ENCODE peak calls at places on chromosomes 11 and 22, in five cellular contexts. B, U, I, J and Y are unnamed samples.

GRCh38 chr22:40346178-40347064 is at the start of gene ADSL:
- DNase-seq in J (peak), U (peak), B (peak), I (peak), Y (peak)

GRCh38 chr11:9144828-9145227 is 53.4 kb upstream of the SCUBE2 start:
- DNase-seq in I (no peak), J (no peak), U (peak), B (no peak), Y (peak)

GRCh38 chr22:26502688-26503561 is 9.3 kb downstream of the TFIP11 start:
- DNase-seq in I (no peak), U (peak), B (peak), J (peak), Y (peak)

GRCh38 chr11:58788355-58789023 is 56.0 kb downstream of the GLYATL2 start:
- DNase-seq in U (peak), J (peak), B (peak), I (no peak), Y (peak)

GRCh38 chr11:80632156-80632555 is 1191.3 kb upstream of the TENM4 start:
- DNase-seq in U (no peak), I (no peak), B (no peak), J (no peak), Y (no peak)

GRCh38 chr11:116829525-116830183 is at the start of gene APOC3:
- DNase-seq in U (peak), B (no peak), I (no peak), J (no peak), Y (no peak)

GRCh38 chr11:126452718-126453117 is 97.2 kb downstream of the ST3GAL4 start:
- DNase-seq in I (no peak), B (no peak), J (no peak), U (no peak), Y (no peak)

GRCh38 chr11:5204787-5205186 is 4.3 kb upstream of the OR51V1 start:
- DNase-seq in U (peak), B (no peak), J (no peak), I (no peak), Y (peak)

GRCh38 chr11:66240781-66241136 is 27.7 kb upstream of the RAB1B start:
- DNase-seq in J (no peak), I (no peak), B (no peak), U (no peak), Y (no peak)

GRCh38 chr11:74773481-74773880 is 24.8 kb downstream of the RNF169 start:
- DNase-seq in U (peak), I (no peak), J (no peak), B (no peak), Y (no peak)

GRCh38 chr11:28117712-28118111 is 9.5 kb downstream of the METTL15 start:
- DNase-seq in U (no peak), I (no peak), J (no peak), B (no peak), Y (no peak)

GRCh38 chr11:75429902-75430691 is 2.9 kb downstream of the KLHL35 start:
- DNase-seq in B (peak), I (peak), U (peak), J (peak), Y (peak)

GRCh38 chr11:65437436-65438227 is 15.0 kb downstream of the NEAT1 start:
- DNase-seq in B (peak), I (peak), J (no peak), U (peak), Y (no peak)

GRCh38 chr11:16881074-16881709 is 133.0 kb downstream of the PLEKHA7 start:
- DNase-seq in B (peak), U (peak), J (no peak), I (no peak), Y (no peak)

GRCh38 chr11:123536690-123537437 is 106.8 kb downstream of the GRAMD1B start:
- DNase-seq in I (no peak), J (no peak), U (no peak), B (peak), Y (no peak)

GRCh38 chr11:71562120-71562519 is 3.2 kb upstream of the KRTAP5-10 start:
- DNase-seq in U (no peak), B (no peak), I (no peak), J (no peak), Y (no peak)

GRCh38 chr11:80899381-80899780 is 1458.6 kb upstream of the TENM4 start:
- DNase-seq in U (no peak), J (no peak), I (no peak), B (no peak), Y (no peak)

GRCh38 chr11:29093416-29093815 is 923.4 kb downstream of the KCNA4 start:
- DNase-seq in U (peak), J (no peak), B (no peak), I (no peak), Y (no peak)

GRCh38 chr11:64225608-64226506 is at the start of the genes NUDT22 and TRPT1:
- DNase-seq in I (peak), B (peak), J (peak), U (peak), Y (peak)
- TF ChIP-seq POLR2A in I (peak), B (peak), J (peak), U (peak), Y (peak)

GRCh38 chr11:2699531-2700414 is at the start of gene KCNQ1OT1:
- DNase-seq in B (peak), J (peak), U (peak), I (peak), Y (peak)
- TF ChIP-seq POLR2A in B (peak), J (peak), U (peak), I (peak), Y (peak)

GRCh38 chr22:18077087-18077638 is 627 bp upstream of the PEX26 start:
- DNase-seq in I (no peak), U (no peak), B (no peak), J (no peak), Y (no peak)

GRCh38 chr22:18076060-18076497 is 1.7 kb upstream of the PEX26 start:
- DNase-seq in U (peak), J (no peak), I (no peak), B (peak), Y (peak)

GRCh38 chr22:18078329-18079041 is 695 bp downstream of the PEX26 start:
- DNase-seq in B (peak), U (peak), I (no peak), J (no peak), Y (peak)

GRCh38 chr22:18079706-18080230 is 2.0 kb downstream of the PEX26 start:
- DNase-seq in I (no peak), B (no peak), J (no peak), U (no peak), Y (no peak)

DNA sequence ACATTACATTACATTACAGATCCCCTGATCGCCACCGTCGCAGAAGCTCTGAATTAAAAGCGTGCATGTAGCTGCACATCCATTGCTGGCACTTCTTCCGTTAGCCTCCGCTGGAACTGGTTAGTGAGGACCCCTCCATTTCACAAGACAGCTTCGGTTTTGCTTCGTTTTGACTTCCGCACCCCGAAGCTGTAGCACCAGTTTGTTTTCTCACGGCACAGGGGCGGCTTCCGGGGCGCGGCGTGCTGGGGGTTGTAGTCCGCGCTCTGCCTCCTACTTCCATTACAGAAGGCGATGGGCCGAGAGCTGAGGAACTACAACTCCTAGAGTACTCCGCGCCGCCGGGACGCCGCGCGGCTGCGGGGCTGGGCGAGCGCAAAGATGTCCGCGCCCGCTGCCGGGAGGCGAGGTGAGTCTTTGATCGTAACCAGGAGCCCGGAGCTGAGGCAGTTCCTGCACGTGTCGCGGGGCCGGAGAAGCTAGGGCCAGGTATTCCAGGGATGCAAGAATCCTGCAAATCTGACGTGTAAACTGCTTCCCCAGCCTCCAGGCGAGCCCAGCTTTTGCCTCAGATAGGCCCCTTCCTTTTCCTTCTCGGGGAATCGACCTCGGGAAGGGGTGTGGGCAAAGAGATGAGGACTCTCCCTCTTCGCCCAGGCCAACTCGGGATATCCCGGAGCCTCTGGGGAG is at the start of gene PEX26:
- DNase-seq in U (peak), B (peak), J (peak), I (peak), Y (peak)
- TF ChIP-seq POLR2A in U (no peak), B (peak), J (peak), I (no peak), Y (peak)

DNA sequence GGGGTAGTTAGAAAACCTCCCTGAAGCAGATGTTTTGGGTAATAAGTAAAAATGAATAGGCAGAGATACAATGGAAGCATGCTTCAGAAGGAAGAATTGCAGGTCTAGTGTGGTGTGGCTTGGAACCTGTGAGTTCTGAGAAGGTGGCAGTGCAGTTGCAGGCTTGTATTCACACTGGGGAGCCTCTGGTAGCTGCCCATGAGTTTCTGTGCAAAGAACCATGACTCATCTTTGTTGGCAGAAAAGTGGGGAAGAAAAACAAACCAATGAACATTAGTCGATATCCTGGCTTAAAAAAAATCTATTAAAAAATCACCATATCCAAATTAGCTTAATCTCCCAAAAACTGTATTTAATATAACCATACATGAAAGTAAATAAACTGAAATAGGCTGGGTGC is 232.6 kb downstream of the FAT3 start:
- DNase-seq in I (no peak), U (peak), B (no peak), J (no peak), Y (no peak)
- TF ChIP-seq POLR2A in I (no peak), U (no peak), B (no peak), J (no peak), Y (no peak)

GRCh38 chr11:69193151-69193550 is 37.4 kb downstream of the SMIM38 start:
- DNase-seq in U (no peak), B (no peak), J (no peak), I (no peak), Y (no peak)
- TF ChIP-seq POLR2A in U (no peak), B (no peak), J (no peak), I (no peak), Y (no peak)

GRCh38 chr11:72721689-72722049 is 30.5 kb downstream of the ARAP1 start:
- DNase-seq in J (no peak), U (no peak), I (no peak), B (peak), Y (peak)

GRCh38 chr11:72723508-72723907 is 28.7 kb downstream of the ARAP1 start:
- DNase-seq in I (no peak), B (peak), U (no peak), J (no peak), Y (no peak)

GRCh38 chr11:72720806-72721205 is 31.4 kb downstream of the ARAP1 start:
- DNase-seq in I (no peak), J (no peak), B (peak), U (no peak), Y (no peak)

GRCh38 chr11:72721276-72721675 is 30.9 kb downstream of the ARAP1 start:
- DNase-seq in J (no peak), B (no peak), U (no peak), I (no peak), Y (peak)

DNA sequence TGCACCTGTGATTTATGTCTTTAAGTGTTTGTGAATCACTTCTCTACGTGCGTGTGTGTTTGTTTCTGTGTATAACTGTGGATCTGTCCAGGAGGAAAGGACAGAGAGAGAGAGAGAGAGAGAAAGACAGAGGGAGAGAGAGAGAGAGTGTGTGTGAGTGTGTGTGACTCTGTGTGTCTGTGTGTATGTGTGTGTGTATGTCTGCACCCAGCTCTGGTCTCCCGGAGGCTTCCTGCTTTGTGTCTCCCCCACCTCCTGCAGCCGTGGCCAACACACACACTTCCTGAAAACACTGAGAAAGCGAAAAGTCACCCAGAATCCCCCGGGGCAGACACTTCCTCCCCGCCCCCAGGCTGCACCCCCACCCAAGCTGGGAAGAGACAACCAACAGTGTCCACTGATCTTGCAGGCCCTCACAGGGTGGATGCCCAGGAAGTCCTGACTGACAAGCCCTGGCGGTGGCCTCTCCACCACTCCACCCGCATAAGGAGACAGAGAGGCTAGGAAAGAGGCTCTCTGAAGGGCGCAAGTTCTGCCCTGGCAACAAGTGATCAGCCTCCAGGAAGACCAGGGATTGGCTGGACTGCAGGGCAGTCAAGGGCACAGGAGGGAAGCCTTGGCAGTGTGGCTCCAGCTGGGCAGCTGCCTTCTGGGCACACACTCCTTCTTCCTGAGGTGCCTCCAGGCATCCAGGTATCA is 30.0 kb downstream of the ARAP1 start:
- DNase-seq in J (peak), U (peak), B (peak), I (peak), Y (peak)
- TF ChIP-seq POLR2A in J (peak), U (peak), B (no peak), I (no peak), Y (peak)

GRCh38 chr11:125167292-125167953 is 2.9 kb downstream of the PKNOX2 start:
- DNase-seq in I (no peak), U (peak), B (no peak), J (no peak), Y (no peak)
- TF ChIP-seq POLR2A in I (no peak), U (peak), B (no peak), J (no peak), Y (no peak)

GRCh38 chr11:133418218-133418617 is 114.1 kb downstream of the OPCML start:
- DNase-seq in U (no peak), J (no peak), B (no peak), I (no peak), Y (no peak)

GRCh38 chr11:133408936-133409335 is 123.4 kb downstream of the OPCML start:
- DNase-seq in I (no peak), U (no peak), J (no peak), B (no peak), Y (no peak)

GRCh38 chr11:133409799-133410198 is 122.5 kb downstream of the OPCML start:
- DNase-seq in U (no peak), B (no peak), J (no peak), I (no peak), Y (no peak)

GRCh38 chr11:133413726-133414125 is 118.6 kb downstream of the OPCML start:
- DNase-seq in U (no peak), J (no peak), I (no peak), B (no peak), Y (no peak)

DNA sequence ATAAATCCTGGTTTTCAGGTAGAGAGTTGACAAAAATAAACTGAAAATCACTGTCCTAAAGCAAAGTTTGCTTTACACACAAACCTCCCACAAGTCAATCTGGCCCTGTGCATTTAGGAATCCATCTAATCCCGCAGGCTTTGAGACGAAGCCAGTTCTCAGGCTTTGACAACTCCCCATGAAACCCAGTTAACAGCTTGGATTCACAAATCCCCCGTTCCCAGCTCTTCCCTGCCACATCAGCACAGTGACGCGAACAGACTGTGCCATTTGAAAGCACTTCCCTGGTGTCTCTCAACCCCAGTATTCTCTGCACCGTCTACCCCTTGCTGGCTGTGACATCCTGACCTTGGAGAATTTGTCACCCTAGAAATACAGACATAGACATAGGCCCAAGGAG is 117.8 kb downstream of the OPCML start:
- DNase-seq in J (no peak), I (no peak), B (no peak), U (no peak), Y (no peak)
- TF ChIP-seq POLR2A in J (no peak), I (no peak), B (no peak), U (no peak), Y (no peak)